ENCODE peak calls at places on chromosomes 5 and 9, in six cellular contexts. F, G, X, I, K and P are unnamed samples.

GRCh38 chr5:172169216-172169615 is 18.8 kb downstream of the STK10 start:
- DNase-seq in F (no peak), G (no peak), I (no peak), X (no peak), K (no peak), P (no peak)

GRCh38 chr5:17186271-17186670 is 31.2 kb upstream of the BASP1 start:
- DNase-seq in X (no peak), K (no peak), F (no peak), G (no peak), I (no peak), P (no peak)

GRCh38 chr9:126965541-126966428 is 51.2 kb downstream of the RALGPS1 start:
- DNase-seq in G (peak), K (no peak), F (peak), I (peak), X (peak), P (peak)

GRCh38 chr9:129665008-129665771 is at the start of gene PRRX2:
- DNase-seq in G (peak), X (peak), K (no peak), I (no peak), F (peak), P (no peak)

GRCh38 chr5:4941957-4942830 is 197.9 kb upstream of the ADAMTS16 start:
- DNase-seq in F (peak), X (peak), K (peak), G (no peak), I (no peak), P (no peak)

GRCh38 chr5:153802419-153802818 is 236.3 kb downstream of the FAM114A2 start:
- DNase-seq in F (no peak), I (no peak), X (no peak), G (no peak), K (no peak), P (no peak)

GRCh38 chr5:56170557-56170956 is 62.6 kb downstream of the ANKRD55 start:
- DNase-seq in G (peak), K (no peak), X (no peak), F (no peak), I (no peak), P (no peak)

GRCh38 chr9:75941577-75942311 is 51.3 kb downstream of the PCSK5 start:
- DNase-seq in X (no peak), K (no peak), I (no peak), G (no peak), F (no peak), P (no peak)

GRCh38 chr5:122963305-122963704 is 73.2 kb downstream of the PPIC start:
- DNase-seq in K (no peak), G (no peak), I (no peak), F (no peak), X (no peak), P (no peak)

GRCh38 chr5:179698935-179699639 is at the start of gene CANX:
- DNase-seq in K (no peak), G (peak), I (no peak), F (no peak), X (no peak), P (no peak)

GRCh38 chr5:471750-472058 is 28.7 kb downstream of the EXOC3 start:
- DNase-seq in G (no peak), F (no peak), X (no peak), I (no peak), K (no peak), P (no peak)

GRCh38 chr9:76677481-76678055 is 86.7 kb upstream of the PCA3 start:
- DNase-seq in F (no peak), G (no peak), I (no peak), X (no peak), K (no peak), P (no peak)

GRCh38 chr5:119745976-119746375 is 116.6 kb downstream of the FAM170A start:
- DNase-seq in G (no peak), X (no peak), F (no peak), I (no peak), K (no peak), P (no peak)

GRCh38 chr5:91255396-91256141 is 127.5 kb downstream of the ARRDC3 start:
- DNase-seq in X (no peak), I (no peak), K (no peak), G (no peak), F (no peak), P (no peak)

GRCh38 chr5:169801324-169801777 is 164.3 kb downstream of the DOCK2 start:
- DNase-seq in K (no peak), X (peak), G (peak), F (no peak), I (no peak), P (no peak)

GRCh38 chr5:133316346-133317343 is 264.8 kb downstream of the HSPA4 start:
- DNase-seq in G (no peak), F (peak), I (no peak), K (no peak), X (no peak), P (no peak)

GRCh38 chr9:105466898-105467455 is 19.1 kb downstream of the FSD1L start:
- DNase-seq in X (no peak), K (no peak), F (no peak), G (peak), I (no peak), P (no peak)

GRCh38 chr5:83608122-83608521 is 112.5 kb downstream of the HAPLN1 start:
- DNase-seq in X (no peak), K (no peak), F (peak), G (peak), I (no peak), P (no peak)

GRCh38 chr5:139105621-139106071 is 92.5 kb downstream of the SIL1 start:
- DNase-seq in K (no peak), G (no peak), X (no peak), I (no peak), F (peak), P (no peak)